ENCODE peak calls at places on chromosome 17, in four cellular contexts. A is GM12878, S is K562, D is SK-N-SH. M is an unnamed sample.

GRCh38 chr17:77481476-77482374 is 341.0 kb downstream of the SEC14L1 start:
- DNase-seq in A (no peak), S (no peak), D (no peak), M (no peak)

GRCh38 chr17:80034977-80035686 is 540 bp downstream of the TBC1D16 start:
- DNase-seq in A (no peak), S (no peak), D (no peak), M (peak)

GRCh38 chr17:76343106-76343505 is 10.6 kb downstream of the PRPSAP1 start:
- DNase-seq in A (no peak), S (no peak), D (peak), M (no peak)

GRCh38 chr17:63446218-63446980 is at the start of gene CYB561:
- DNase-seq in A (no peak), S (peak), D (peak), M (peak)

GRCh38 chr17:46109603-46110189 is 83.5 kb downstream of the KANSL1 start:
- DNase-seq in A (no peak), S (no peak), D (no peak), M (no peak)

GRCh38 chr17:74089869-74090464 is 113.5 kb upstream of the RPL38 start:
- DNase-seq in A (peak), S (peak), D (peak), M (peak)

GRCh38 chr17:11351479-11351878 is 110.5 kb downstream of the SHISA6 start:
- DNase-seq in A (no peak), S (no peak), D (no peak), M (no peak)

GRCh38 chr17:80181431-80181830 is 11.6 kb downstream of the CARD14 start:
- DNase-seq in A (no peak), S (no peak), D (no peak), M (no peak)

GRCh38 chr17:65902831-65903549 is 288.9 kb downstream of the CEP112 start:
- DNase-seq in A (no peak), S (no peak), D (no peak), M (peak)

GRCh38 chr17:64240261-64240740 is 22.8 kb downstream of the TEX2 start:
- DNase-seq in A (no peak), S (peak), D (peak), M (no peak)

GRCh38 chr17:57551321-57552079 is 193.6 kb downstream of the CCDC182 start:
- DNase-seq in A (peak), S (no peak), D (no peak), M (no peak)

GRCh38 chr17:33725675-33726271 is 432.7 kb upstream of the ASIC2 start:
- DNase-seq in A (no peak), S (peak), D (peak), M (peak)
- TF ChIP-seq USF1 in A (no peak), S (no peak), D (no peak), M (no peak)

GRCh38 chr17:68603027-68603426 is 1.9 kb upstream of the FAM20A start:
- DNase-seq in A (no peak), S (no peak), D (no peak), M (no peak)
- TF ChIP-seq USF1 in A (no peak), S (no peak), D (no peak), M (no peak)

DNA sequence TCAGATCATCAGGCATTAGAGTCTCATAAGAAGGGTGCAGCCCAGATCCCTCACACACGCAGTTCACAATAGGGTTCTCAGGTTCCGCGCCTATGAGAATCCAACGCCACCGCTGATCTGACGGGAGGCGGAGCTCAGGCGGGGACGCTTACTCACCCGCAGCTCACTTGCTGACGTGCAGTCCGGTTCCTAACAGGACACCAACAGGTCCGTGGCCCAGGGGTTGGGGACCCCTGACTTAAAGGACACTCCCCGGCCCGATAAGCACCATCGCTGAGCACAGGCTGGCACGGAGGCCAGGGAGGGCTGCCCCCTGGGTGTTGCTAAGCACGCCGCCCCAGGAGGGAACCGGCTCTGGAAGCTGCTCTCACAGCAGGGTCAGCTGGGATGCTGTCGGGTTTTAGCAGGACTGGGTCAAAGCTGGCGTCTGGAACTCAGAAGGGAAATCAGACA is 30.1 kb upstream of the BAHCC1 start:
- DNase-seq in A (no peak), S (peak), D (no peak), M (peak)
- TF ChIP-seq USF1 in A (no peak), S (peak), D (no peak), M (no peak)

GRCh38 chr17:49707608-49708514 is at the start of gene SLC35B1:
- DNase-seq in A (peak), S (peak), D (peak), M (peak)

GRCh38 chr17:49705254-49705653 is 2.5 kb downstream of the SLC35B1 start:
- DNase-seq in A (no peak), S (no peak), D (no peak), M (no peak)

GRCh38 chr17:49707246-49707607 is 537 bp downstream of the SLC35B1 start:
- DNase-seq in A (no peak), S (no peak), D (no peak), M (no peak)

GRCh38 chr17:49703557-49704277 is 4.0 kb downstream of the SLC35B1 start:
- DNase-seq in A (no peak), S (no peak), D (no peak), M (peak)

DNA sequence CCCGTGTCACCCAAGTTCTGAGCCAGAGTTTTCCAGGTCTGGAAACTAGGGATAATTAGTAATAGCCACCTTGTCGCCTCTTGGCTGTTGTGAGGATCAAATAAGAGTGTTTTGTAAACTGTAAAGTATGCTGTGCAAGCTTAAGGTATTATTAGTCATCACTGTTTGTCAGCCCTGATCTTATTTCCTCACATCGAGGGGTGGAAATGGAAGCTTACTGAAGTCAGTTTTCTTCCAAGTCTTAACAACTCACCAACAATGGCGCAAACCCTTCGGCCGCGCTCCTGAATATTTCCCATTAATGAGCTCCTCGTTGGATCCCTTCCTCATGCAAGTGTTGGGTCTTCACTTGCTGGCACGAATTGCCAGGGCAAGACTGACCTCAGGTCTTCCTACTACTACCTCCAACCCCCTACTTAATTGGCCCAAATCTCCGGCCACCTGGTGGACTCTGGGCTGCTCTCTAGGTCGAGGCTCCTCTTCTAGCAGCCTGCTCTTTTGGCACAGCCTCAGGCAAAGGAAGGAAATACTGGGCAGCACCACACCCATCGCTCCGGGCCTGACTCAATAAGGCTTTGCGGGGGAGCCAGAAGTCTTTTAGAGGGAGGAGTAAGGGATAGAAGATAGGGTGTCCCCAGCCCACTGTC is 874 bp upstream of the SLC35B1 start:
- DNase-seq in A (no peak), S (peak), D (no peak), M (no peak)
- TF ChIP-seq USF1 in A (no peak), S (no peak), D (no peak), M (no peak)